ENCODE peak calls at places on chromosomes 13 and 19, in seven cellular contexts. K is Caki2, G is cardiac muscle cell, Y is posterior cingulate gyrus, A is COR-L47, P is memory B cell, Q is breast epithelium. U is an unnamed sample.

GRCh38 chr13:26679411-26679810 is 81.2 kb downstream of the GPR12 start:
- DNase-seq in P (no peak), A (no peak), K (no peak), Y (no peak), G (no peak), Q (no peak), U (no peak)

GRCh38 chr13:72295173-72295572 is 428.2 kb upstream of the DACH1 start:
- DNase-seq in G (no peak), A (no peak), Q (no peak), P (no peak), Y (no peak), K (no peak), U (no peak)

GRCh38 chr19:10604460-10604980 is 17.4 kb upstream of the AP1M2 start:
- DNase-seq in A (no peak), G (no peak), Y (no peak), Q (no peak), P (peak; percentile 56), K (no peak), U (no peak)

GRCh38 chr13:29362849-29363604 is 232.5 kb downstream of the SLC7A1 start:
- DNase-seq in P (peak; percentile 34), Y (peak; percentile 85), K (peak; percentile 22), Q (no peak), A (peak; percentile 34), G (peak; percentile 79), U (peak; percentile 19)

GRCh38 chr13:32538234-32538620 is 368 bp downstream of the N4BP2L2 start:
- DNase-seq in G (peak; percentile 65), Q (peak; percentile 53), K (no peak), Y (peak; percentile 89), A (no peak), P (no peak), U (peak; percentile 57)

GRCh38 chr19:955803-956746 is 28.1 kb upstream of the WDR18 start:
- DNase-seq in Y (no peak), P (no peak), K (no peak), G (peak; percentile 17), Q (no peak), A (no peak), U (no peak)

GRCh38 chr13:19169496-19169895 is 12.1 kb downstream of the TUBA3C start:
- DNase-seq in Q (no peak), A (no peak), G (no peak), P (no peak), Y (no peak), K (no peak), U (no peak)

GRCh38 chr19:49233163-49233562 is 75.6 kb downstream of the TRPM4 start:
- DNase-seq in K (no peak), G (no peak), A (no peak), Q (no peak), Y (no peak), P (no peak), U (no peak)

GRCh38 chr19:17319473-17320238 is 10.3 kb downstream of the DDA1 start:
- DNase-seq in A (no peak), Y (no peak), Q (no peak), G (no peak), K (no peak), P (no peak), U (no peak)

GRCh38 chr13:67574320-67575233 is 344.4 kb upstream of the PCDH9 start:
- DNase-seq in P (no peak), Y (no peak), G (peak; percentile 15), A (no peak), K (peak; percentile 54), Q (no peak), U (no peak)

GRCh38 chr13:58032676-58033440 is 401.3 kb downstream of the PCDH17 start:
- DNase-seq in G (no peak), K (no peak), A (peak; percentile 17), Y (no peak), P (no peak), Q (no peak), U (no peak)

GRCh38 chr13:43377149-43377548 is 353.8 kb downstream of the DNAJC15 start:
- DNase-seq in A (no peak), Y (peak; percentile 83), G (no peak), Q (no peak), K (no peak), P (no peak), U (no peak)

GRCh38 chr19:17450264-17451075 is 2.0 kb upstream of the TMEM221 start:
- DNase-seq in P (no peak), Q (no peak), K (peak; percentile 74), G (no peak), A (no peak), Y (no peak), U (peak; percentile 41)

GRCh38 chr13:101474419-101474957 is 22.0 kb downstream of the ITGBL1 start:
- DNase-seq in Y (peak; percentile 93), P (no peak), A (peak; percentile 16), G (peak; percentile 12), Q (no peak), K (peak; percentile 7), U (no peak)

GRCh38 chr13:48919750-48920149 is 56.0 kb upstream of the FNDC3A start:
- DNase-seq in G (no peak), Y (no peak), P (no peak), K (no peak), A (no peak), Q (no peak), U (no peak)

GRCh38 chr13:24223341-24224231 is 63.1 kb downstream of the SPATA13 start:
- DNase-seq in Y (peak; percentile 70), P (no peak), G (no peak), A (no peak), K (no peak), Q (no peak), U (no peak)

GRCh38 chr13:41408061-41408460 is 49.3 kb upstream of the RGCC start:
- DNase-seq in G (no peak), A (no peak), Y (no peak), K (no peak), P (no peak), Q (no peak), U (no peak)

GRCh38 chr19:49447485-49448431 is 3.9 kb downstream of the PIH1D1 start:
- DNase-seq in G (no peak), P (no peak), Y (no peak), K (no peak), Q (no peak), A (no peak), U (no peak)

GRCh38 chr19:37218592-37218935 is 550 bp downstream of the ZNF383 start:
- DNase-seq in A (no peak), P (no peak), Y (no peak), G (no peak), Q (no peak), K (no peak), U (no peak)

GRCh38 chr13:28179974-28180373 is 41.6 kb downstream of the PAN3 start:
- DNase-seq in Q (no peak), A (no peak), G (no peak), P (no peak), K (no peak), Y (no peak), U (no peak)

GRCh38 chr19:372306-372890 is 27.8 kb upstream of the MIER2 start:
- DNase-seq in P (no peak), Y (peak; percentile 90), K (no peak), A (peak; percentile 60), G (no peak), Q (no peak), U (no peak)

U was measured in GM12864.